ENCODE peak calls at places on chromosomes 6 and 20, in five cellular contexts. L is ovary, Z is transverse colon, Q is uterus, I is stomach. T is an unnamed sample.

GRCh38 chr6:150202404-150202803 is 59.6 kb downstream of the PPP1R14C start:
- DNase-seq in Q (no peak), I (peak; percentile 39), Z (peak; percentile 70), L (no peak), T (no peak)

GRCh38 chr6:143872211-143872610 is 7.9 kb downstream of the ZC2HC1B start:
- DNase-seq in Q (no peak), L (no peak), Z (no peak), I (no peak), T (no peak)

GRCh38 chr6:168107191-168107940 is 28.4 kb upstream of the FRMD1 start:
- DNase-seq in I (no peak), Z (no peak), Q (no peak), L (no peak), T (no peak)

GRCh38 chr6:115058414-115059211 is 715.8 kb upstream of the HS3ST5 start:
- DNase-seq in L (no peak), Q (no peak), Z (no peak), I (no peak), T (no peak)

GRCh38 chr20:31663838-31664695 is 26.4 kb downstream of the COX4I2 start:
- DNase-seq in Z (peak; percentile 77), Q (no peak), I (peak; percentile 79), L (no peak), T (no peak)

GRCh38 chr6:130937942-130938604 is 110.9 kb downstream of the SMLR1 start:
- DNase-seq in L (no peak), Z (no peak), I (no peak), Q (no peak), T (no peak)

GRCh38 chr6:26251354-26252081 is 113.5 kb upstream of the BTN3A2 start:
- DNase-seq in Z (peak; percentile 82), L (no peak), I (peak; percentile 57), Q (peak; percentile 50), T (peak; percentile 67)

GRCh38 chr6:165728196-165728595 is 65.2 kb upstream of the PDE10A start:
- DNase-seq in Q (no peak), L (no peak), Z (no peak), I (no peak), T (no peak)

GRCh38 chr6:149840345-149841075 is 23.6 kb downstream of the LRP11 start:
- DNase-seq in Z (peak; percentile 76), I (peak; percentile 81), Q (peak; percentile 42), L (peak; percentile 52), T (peak; percentile 75)

GRCh38 chr6:25927721-25928359 is 2.7 kb downstream of the SLC17A2 start:
- DNase-seq in I (no peak), Z (no peak), Q (no peak), L (no peak), T (no peak)

GRCh38 chr20:53872561-53873248 is 197.7 kb downstream of the BCAS1 start:
- DNase-seq in L (no peak), I (no peak), Q (no peak), Z (no peak), T (no peak)

GRCh38 chr20:34089655-34090324 is 22.3 kb downstream of the EIF2S2 start:
- DNase-seq in I (peak; percentile 43), Z (no peak), L (no peak), Q (no peak), T (peak; percentile 50)

GRCh38 chr20:2524435-2525272 is 11.7 kb upstream of the TMC2 start:
- DNase-seq in L (peak; percentile 85), I (peak; percentile 89), Q (peak; percentile 88), Z (peak; percentile 91), T (peak; percentile 85)
- TF ChIP-seq POLR2A in L (peak; percentile 74), I (no peak), Q (peak; percentile 52), Z (peak; percentile 57), T (peak; percentile 22)

DNA sequence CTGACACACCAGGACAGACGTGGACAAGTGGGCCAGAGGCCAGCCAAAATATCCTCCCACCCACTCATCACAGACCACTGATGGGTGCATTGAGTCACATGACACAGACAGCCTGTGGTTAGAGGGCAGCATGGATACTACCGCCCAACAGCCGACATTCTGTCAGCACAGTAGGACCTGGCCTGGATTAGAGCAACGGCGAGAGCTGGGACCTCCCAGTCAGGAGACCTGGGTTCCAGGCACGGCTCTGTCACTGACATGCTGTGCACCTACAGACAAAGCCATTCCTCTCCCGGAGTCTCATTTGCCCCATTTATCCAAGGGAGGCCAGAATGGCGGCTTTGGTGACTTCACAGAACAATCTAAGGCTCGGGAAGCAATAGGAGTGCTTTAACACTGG is 8.0 kb downstream of the ZNF335 start:
- DNase-seq in Q (no peak), L (no peak), Z (no peak), I (no peak), T (no peak)
- H3K36me3 ChIP-seq in Q (no peaks in the 10 kb centered on the region), L (no peaks in the 10 kb centered on the region), Z (peaks cover 42% of the 10 kb centered on the region), I (peaks cover 100% of the 10 kb centered on the region), T (no peaks in the 10 kb centered on the region)

GRCh38 chr6:111591370-111591900 is 14.2 kb downstream of the TRAF3IP2 start:
- DNase-seq in Z (peak; percentile 85), L (peak; percentile 91), I (peak; percentile 88), Q (peak; percentile 97), T (peak; percentile 98)
- TF ChIP-seq POLR2A in Z (no peak), L (no peak), I (no peak), Q (no peak), T (no peak)

GRCh38 chr6:160027076-160027475 is 58.2 kb downstream of the IGF2R start:
- DNase-seq in I (no peak), Q (no peak), L (no peak), Z (no peak), T (no peak)
- H3K36me3 ChIP-seq in I (peaks cover 74% of the 10 kb centered on the region), Q (no peaks in the 10 kb centered on the region), L (no peaks in the 10 kb centered on the region), Z (peaks cover 25% of the 10 kb centered on the region), T (no peaks in the 10 kb centered on the region)

DNA sequence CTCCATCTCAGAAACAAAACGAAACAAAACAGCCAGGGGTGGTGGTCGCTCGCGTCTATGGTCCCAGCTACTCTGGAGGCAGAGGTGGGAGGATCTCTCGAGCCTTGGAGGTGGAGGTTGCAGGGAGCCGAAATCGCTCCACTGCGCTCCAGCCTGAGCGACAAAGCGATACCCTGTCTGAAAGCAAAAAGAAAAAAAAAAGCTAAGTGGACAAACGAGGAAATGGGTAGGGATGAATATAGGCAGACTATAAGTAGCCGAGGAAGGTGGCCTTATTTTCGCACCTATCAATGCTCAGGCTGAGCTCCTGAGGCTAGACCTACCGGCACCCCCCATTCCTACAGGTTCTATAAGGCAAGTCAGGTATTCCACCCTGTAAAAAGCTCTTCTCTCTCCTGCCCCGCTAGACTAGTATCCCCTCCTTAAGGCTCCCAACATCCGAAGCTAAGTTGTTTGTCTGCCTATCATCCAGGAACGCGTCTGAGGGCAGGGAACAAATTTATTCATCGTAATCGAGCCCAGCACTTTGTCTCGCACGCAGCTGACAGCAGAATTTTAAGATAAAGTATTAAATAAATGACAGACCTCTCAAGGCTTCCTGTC is 591 bp upstream of the CASP8AP2 start:
- DNase-seq in Z (peak; percentile 22), Q (no peak), I (no peak), L (peak; percentile 16), T (no peak)
- TF ChIP-seq POLR2A in Z (peak; percentile 59), Q (no peak), I (no peak), L (no peak), T (peak; percentile 67)

GRCh38 chr6:100877851-100878250 is 3.3 kb downstream of the ASCC3 start:
- DNase-seq in L (no peak), I (no peak), Q (no peak), Z (no peak), T (no peak)
- H3K36me3 ChIP-seq in L (no peaks in the 10 kb centered on the region), I (no peaks in the 10 kb centered on the region), Q (no peaks in the 10 kb centered on the region), Z (no peaks in the 10 kb centered on the region), T (no peaks in the 10 kb centered on the region)

GRCh38 chr6:112081569-112081968 is 5.7 kb downstream of the TUBE1 start:
- DNase-seq in Z (no peak), L (no peak), I (no peak), Q (no peak), T (no peak)

GRCh38 chr6:112086744-112087135 is 542 bp downstream of the TUBE1 start:
- DNase-seq in I (no peak), Q (no peak), Z (no peak), L (no peak), T (no peak)

GRCh38 chr6:112087916-112088315 is 525 bp downstream of the FAM229B start:
- DNase-seq in Q (no peak), L (no peak), I (no peak), Z (no peak), T (no peak)

GRCh38 chr6:112085666-112086065 is 1.6 kb downstream of the TUBE1 start:
- DNase-seq in Z (no peak), Q (no peak), L (no peak), I (no peak), T (no peak)

DNA sequence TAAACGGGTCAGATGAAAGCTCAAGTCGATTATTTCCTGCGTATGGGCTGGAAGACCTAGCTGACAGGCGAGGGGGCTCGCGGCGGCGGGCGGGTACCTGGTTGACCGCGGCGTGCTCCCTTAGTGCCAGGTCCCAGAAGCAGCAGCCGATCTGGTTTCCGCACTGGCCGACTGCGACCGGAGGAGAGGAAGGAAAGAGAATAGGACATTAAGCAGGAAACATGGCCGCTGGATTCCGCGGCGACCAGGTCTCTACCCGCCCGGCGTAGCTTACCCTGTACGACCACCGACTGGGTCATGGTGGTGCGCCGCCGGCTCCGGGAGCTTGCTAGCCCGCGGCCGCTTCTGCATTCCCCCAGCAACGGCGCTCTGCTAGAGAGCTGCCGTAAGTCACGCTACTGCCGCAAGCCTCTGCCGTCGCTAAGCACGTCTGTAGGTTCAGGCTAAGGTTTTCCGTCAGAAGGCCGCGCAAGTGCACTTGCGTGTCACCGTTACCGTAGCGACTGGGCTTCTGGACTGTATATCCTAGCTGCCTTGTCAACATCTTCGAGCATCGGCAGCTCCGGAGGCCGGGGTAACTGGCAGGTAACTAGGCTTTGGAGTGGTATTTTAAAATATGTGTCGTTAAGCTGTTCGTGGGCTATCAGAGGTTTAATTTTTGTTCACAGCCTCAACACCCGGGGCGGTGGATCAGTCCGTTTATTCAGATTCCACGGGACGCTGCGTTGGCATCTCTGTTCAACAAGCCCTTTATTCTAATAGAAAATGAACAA is at the start of the genes FAM229B and TUBE1:
- DNase-seq in L (peak; percentile 88), Q (peak; percentile 94), I (peak; percentile 92), Z (peak; percentile 93), T (peak; percentile 98)
- TF ChIP-seq POLR2A in L (peak; percentile 83), Q (peak; percentile 89), I (peak; percentile 50), Z (peak; percentile 75), T (peak; percentile 95)

GRCh38 chr20:10661261-10661660 is 12.5 kb downstream of the JAG1 start:
- DNase-seq in I (no peak), Z (no peak), L (no peak), Q (peak; percentile 13), T (peak; percentile 16)
- H3K36me3 ChIP-seq in I (peaks cover 86% of the 10 kb centered on the region), Z (peaks cover 39% of the 10 kb centered on the region), L (no peaks in the 10 kb centered on the region), Q (no peaks in the 10 kb centered on the region), T (no peaks in the 10 kb centered on the region)

GRCh38 chr6:169171951-169172350 is 81.7 kb downstream of the THBS2 start:
- DNase-seq in L (no peak), I (no peak), Q (no peak), Z (no peak), T (no peak)

GRCh38 chr6:169173532-169174268 is 79.9 kb downstream of the THBS2 start:
- DNase-seq in L (no peak), I (no peak), Q (no peak), Z (no peak), T (no peak)

GRCh38 chr6:169171010-169171409 is 82.6 kb downstream of the THBS2 start:
- DNase-seq in L (no peak), Q (no peak), Z (no peak), I (no peak), T (no peak)

GRCh38 chr6:169172946-169173345 is 80.7 kb downstream of the THBS2 start:
- DNase-seq in L (no peak), I (no peak), Z (no peak), Q (no peak), T (peak; percentile 27)

DNA sequence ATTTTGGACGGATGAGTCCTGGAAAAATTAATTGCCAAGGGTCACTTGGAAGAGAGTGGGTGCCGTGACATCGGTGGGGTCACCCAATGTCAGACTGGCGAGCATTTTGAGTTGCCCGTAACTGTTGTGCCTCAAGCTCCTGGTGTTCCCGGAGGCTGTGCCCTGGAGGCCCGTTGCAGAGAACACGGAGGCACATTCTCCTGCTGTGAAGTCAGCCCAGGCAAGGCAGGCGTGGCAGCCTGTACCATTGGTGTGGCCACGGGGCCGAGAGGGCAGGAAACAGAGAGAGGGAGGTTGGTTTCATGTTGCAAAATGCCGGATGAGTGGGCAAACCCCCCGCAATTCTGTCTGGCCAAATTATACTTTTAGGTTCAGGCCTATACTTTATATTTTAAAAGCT is 81.2 kb downstream of the THBS2 start:
- DNase-seq in L (peak; percentile 60), Q (peak; percentile 46), Z (no peak), I (no peak), T (no peak)
- TF ChIP-seq POLR2A in L (no peak), Q (no peak), Z (no peak), I (no peak), T (no peak)

T was measured in adrenal gland.